ENCODE peak calls at places on chromosomes 5 and 9, in ten cellular contexts. X is cardiac fibroblast; W is stimulated activated CD8-positive, alpha-beta memory T cell treated with anti-CD3 and anti-CD28 coated beads, Interleukin-4, amount 100 ng/mL, for 1 hour; M is GM06990; O is GM19239; G is kidney tubule cell; A is nephron progenitor cell; H is amygdala; Y is activated gamma-delta T cell treated with Interleukin-2 at 50 U/mL for 16 hours; K is T-helper 2 cell. J is an unnamed sample.

GRCh38 chr9:71042448-71042847 is 79.0 kb downstream of the TRPM3 start:
- DNase-seq in K (no peak), W (no peak), H (no peak), M (no peak), Y (no peak), A (no peak), G (no peak), X (no peak), O (no peak), J (no peak)

GRCh38 chr5:138305797-138306196 is 25.8 kb downstream of the CDC25C start:
- DNase-seq in W (no peak), X (no peak), O (no peak), G (no peak), A (no peak), Y (no peak), K (no peak), M (no peak), H (peak; percentile 5), J (peak; percentile 10)

GRCh38 chr9:27350382-27350781 is 53.4 kb upstream of the EQTN start:
- DNase-seq in M (no peak), G (no peak), H (no peak), A (no peak), Y (no peak), X (no peak), W (no peak), K (no peak), O (no peak), J (no peak)

GRCh38 chr5:95392593-95393182 is 1.5 kb downstream of the FAM81B start:
- DNase-seq in G (peak; percentile 69), O (no peak), A (no peak), X (peak; percentile 13), M (no peak), K (no peak), H (no peak), Y (no peak), W (no peak), J (peak; percentile 89)

GRCh38 chr5:170484847-170485605 is 18.8 kb upstream of the KCNIP1 start:
- DNase-seq in G (no peak), H (no peak), W (no peak), K (no peak), A (no peak), X (no peak), M (no peak), Y (no peak), O (no peak), J (no peak)

GRCh38 chr5:180291234-180291940 is 496 bp downstream of the MAPK9 start:
- DNase-seq in M (peak; percentile 52), A (peak; percentile 34), O (peak; percentile 37), W (no peak), H (peak; percentile 51), K (no peak), G (peak; percentile 29), X (no peak), Y (no peak), J (peak; percentile 34)

GRCh38 chr5:143976055-143976454 is 164.1 kb downstream of the HMHB1 start:
- DNase-seq in G (peak; percentile 82), Y (no peak), O (no peak), W (no peak), A (no peak), H (no peak), M (no peak), K (no peak), X (no peak), J (no peak)

GRCh38 chr5:56938858-56939257 is 13.1 kb downstream of the MIER3 start:
- DNase-seq in G (no peak), M (no peak), O (no peak), X (no peak), Y (no peak), K (no peak), W (no peak), H (no peak), A (no peak), J (no peak)

GRCh38 chr9:38333047-38333446 is 59.5 kb upstream of the ALDH1B1 start:
- DNase-seq in G (peak; percentile 31), W (no peak), M (no peak), O (no peak), K (no peak), X (no peak), H (no peak), Y (no peak), A (no peak), J (no peak)

GRCh38 chr9:7360513-7360912 is 439.1 kb downstream of the DMAC1 start:
- DNase-seq in W (no peak), K (no peak), Y (no peak), X (no peak), A (no peak), M (no peak), O (no peak), H (no peak), G (no peak), J (no peak)

GRCh38 chr5:39891376-39891775 is 466.6 kb upstream of the DAB2 start:
- DNase-seq in H (no peak), G (peak; percentile 8), X (peak; percentile 43), K (no peak), Y (no peak), A (no peak), W (no peak), O (no peak), M (no peak), J (peak; percentile 44)

GRCh38 chr5:28726815-28727214 is 1688.4 kb upstream of the CDH9 start:
- DNase-seq in K (no peak), G (no peak), X (no peak), W (no peak), M (no peak), H (no peak), A (no peak), Y (no peak), O (no peak), J (no peak)

GRCh38 chr5:53874409-53874808 is 314.0 kb downstream of the NDUFS4 start:
- DNase-seq in G (no peak), W (no peak), A (no peak), H (no peak), O (no peak), K (no peak), X (peak; percentile 43), M (no peak), Y (no peak), J (peak; percentile 17)

GRCh38 chr5:21680196-21680595 is 1172.9 kb downstream of the CDH12 start:
- DNase-seq in H (no peak), G (peak; percentile 82), O (no peak), Y (no peak), W (no peak), K (no peak), X (peak; percentile 65), A (no peak), M (no peak), J (no peak)

GRCh38 chr5:157690690-157691433 is 19.5 kb downstream of the C5orf52 start:
- DNase-seq in K (no peak), X (no peak), W (no peak), H (no peak), O (no peak), M (no peak), Y (no peak), A (no peak), G (no peak), J (no peak)

GRCh38 chr9:121937248-121937647 is 155.9 kb downstream of the TTLL11 start:
- DNase-seq in X (no peak), H (no peak), W (no peak), M (no peak), A (no peak), O (peak; percentile 12), Y (no peak), K (no peak), G (peak; percentile 21), J (no peak)

GRCh38 chr9:128929560-128929959 is 8.8 kb downstream of the PHYHD1 start:
- DNase-seq in G (no peak), K (no peak), H (no peak), W (no peak), Y (no peak), O (no peak), X (no peak), A (no peak), M (no peak), J (no peak)

GRCh38 chr9:135463140-135463539 is 16.4 kb upstream of the PPP1R26 start:
- DNase-seq in Y (no peak), G (peak; percentile 70), A (no peak), W (no peak), X (peak; percentile 16), H (no peak), K (no peak), O (no peak), M (no peak), J (no peak)

GRCh38 chr9:71145179-71145578 is 23.8 kb upstream of the TRPM3 start:
- DNase-seq in O (no peak), M (no peak), G (no peak), X (peak; percentile 88), W (no peak), A (no peak), Y (no peak), H (no peak), K (no peak), J (peak; percentile 96)

GRCh38 chr5:78806544-78806943 is 158.0 kb upstream of the LHFPL2 start:
- DNase-seq in K (no peak), M (no peak), X (peak; percentile 50), W (no peak), G (peak; percentile 95), A (no peak), O (no peak), H (no peak), Y (no peak), J (peak; percentile 47)

GRCh38 chr5:119398713-119399492 is 43.1 kb downstream of the TNFAIP8 start:
- DNase-seq in G (peak; percentile 91), Y (no peak), M (no peak), H (peak; percentile 4), A (peak; percentile 4), K (no peak), X (peak; percentile 59), W (no peak), O (no peak), J (no peak)

GRCh38 chr9:137174722-137175293 is 3.0 kb upstream of the TMEM210 start:
- DNase-seq in K (no peak), Y (no peak), H (no peak), A (no peak), X (no peak), O (no peak), G (peak; percentile 41), M (no peak), W (no peak), J (no peak)

GRCh38 chr5:57004800-57005199 is 52.9 kb upstream of the MIER3 start:
- DNase-seq in G (peak; percentile 67), W (no peak), X (no peak), K (no peak), O (no peak), M (no peak), Y (no peak), A (no peak), H (no peak), J (no peak)

GRCh38 chr5:89901983-89902382 is 507.6 kb downstream of the CETN3 start:
- DNase-seq in Y (no peak), K (no peak), A (no peak), M (no peak), H (peak; percentile 25), W (no peak), X (peak; percentile 10), G (no peak), O (no peak), J (no peak)

GRCh38 chr9:137428311-137428630 is 5.1 kb downstream of the NOXA1 start:
- DNase-seq in G (no peak), X (no peak), A (no peak), K (no peak), W (no peak), M (no peak), O (no peak), H (no peak), Y (no peak), J (no peak)

GRCh38 chr5:173709761-173710160 is 93.3 kb upstream of the BOD1 start:
- DNase-seq in A (peak; percentile 63), K (no peak), W (no peak), O (no peak), Y (no peak), G (no peak), H (no peak), M (no peak), X (no peak), J (no peak)